ENCODE peak calls at places on chromosome 14, in six cellular contexts. I is colonic mucosa; J is kidney; C is GM23248; L is brain microvascular endothelial cell; R is CD4-positive, alpha-beta memory T cell. D is an unnamed sample.

GRCh38 chr14:80554139-80554538 is 342.8 kb upstream of the DIO2 start:
- DNase-seq in R (no peak), C (no peak), I (no peak), J (no peak), L (no peak), D (no peak)

GRCh38 chr14:61145903-61146411 is 135.2 kb downstream of the TMEM30B start:
- DNase-seq in C (peak), L (peak), J (no peak), I (no peak), R (no peak), D (peak)

GRCh38 chr14:74219277-74219676 is 20.0 kb upstream of the VSX2 start:
- DNase-seq in R (no peak), J (no peak), C (no peak), I (no peak), L (no peak), D (no peak)

GRCh38 chr14:39097159-39097558 is 5.9 kb downstream of the SEC23A start:
- DNase-seq in R (no peak), L (peak), J (no peak), C (peak), I (no peak), D (no peak)

GRCh38 chr14:89740241-89740640 is 214.3 kb downstream of the EFCAB11 start:
- DNase-seq in L (no peak), R (no peak), J (no peak), C (no peak), I (no peak), D (no peak)

GRCh38 chr14:79044894-79045624 is 874.9 kb downstream of the NRXN3 start:
- DNase-seq in J (peak), R (no peak), C (peak), I (peak), L (peak), D (peak)

GRCh38 chr14:43778607-43778955 is 728.5 kb downstream of the FSCB start:
- DNase-seq in I (no peak), C (no peak), L (no peak), R (no peak), J (no peak), D (no peak)

GRCh38 chr14:102208741-102209140 is 69.0 kb downstream of the WDR20 start:
- DNase-seq in L (no peak), C (no peak), J (no peak), I (no peak), R (no peak), D (no peak)

GRCh38 chr14:106670006-106670405 is 1143.6 kb downstream of the TMEM121 start:
- DNase-seq in R (no peak), I (no peak), L (no peak), J (no peak), C (no peak), D (no peak)

GRCh38 chr14:50795909-50796308 is 35.1 kb downstream of the NIN start:
- DNase-seq in C (no peak), L (no peak), J (no peak), I (no peak), R (no peak), D (no peak)

GRCh38 chr14:50796391-50796790 is 34.6 kb downstream of the NIN start:
- DNase-seq in R (no peak), L (no peak), C (no peak), J (no peak), I (no peak), D (no peak)

GRCh38 chr14:50797250-50798047 is 33.5 kb downstream of the NIN start:
- DNase-seq in C (no peak), I (no peak), J (no peak), L (no peak), R (no peak), D (no peak)

GRCh38 chr14:50800032-50800431 is 30.9 kb downstream of the NIN start:
- DNase-seq in I (no peak), L (no peak), R (no peak), C (peak), J (no peak), D (no peak)

DNA sequence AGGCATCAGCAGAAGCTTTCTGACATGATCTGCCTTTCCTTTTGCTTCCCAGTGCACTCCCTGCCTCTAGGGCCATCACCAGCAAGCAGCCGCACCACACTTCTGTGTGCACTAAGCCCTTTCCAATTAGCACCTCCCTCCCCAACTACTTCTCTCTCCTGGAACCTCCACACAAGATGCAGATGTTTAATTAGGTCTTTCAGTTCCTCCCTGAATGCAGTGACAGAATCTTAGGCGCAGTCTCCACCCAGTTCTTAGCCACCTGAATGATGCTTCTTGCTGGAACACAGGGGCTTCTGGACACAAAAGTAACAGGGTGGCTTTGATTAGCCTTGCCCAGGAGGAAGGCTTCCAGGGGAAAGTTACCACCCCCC is 32.9 kb downstream of the NIN start:
- DNase-seq in L (no peak), J (no peak), C (no peak), R (no peak), I (no peak), D (no peak)
- H3K27ac ChIP-seq in L (no peak), J (no peak), C (no peak), R (no peak), I (no peak), D (no peak)

DNA sequence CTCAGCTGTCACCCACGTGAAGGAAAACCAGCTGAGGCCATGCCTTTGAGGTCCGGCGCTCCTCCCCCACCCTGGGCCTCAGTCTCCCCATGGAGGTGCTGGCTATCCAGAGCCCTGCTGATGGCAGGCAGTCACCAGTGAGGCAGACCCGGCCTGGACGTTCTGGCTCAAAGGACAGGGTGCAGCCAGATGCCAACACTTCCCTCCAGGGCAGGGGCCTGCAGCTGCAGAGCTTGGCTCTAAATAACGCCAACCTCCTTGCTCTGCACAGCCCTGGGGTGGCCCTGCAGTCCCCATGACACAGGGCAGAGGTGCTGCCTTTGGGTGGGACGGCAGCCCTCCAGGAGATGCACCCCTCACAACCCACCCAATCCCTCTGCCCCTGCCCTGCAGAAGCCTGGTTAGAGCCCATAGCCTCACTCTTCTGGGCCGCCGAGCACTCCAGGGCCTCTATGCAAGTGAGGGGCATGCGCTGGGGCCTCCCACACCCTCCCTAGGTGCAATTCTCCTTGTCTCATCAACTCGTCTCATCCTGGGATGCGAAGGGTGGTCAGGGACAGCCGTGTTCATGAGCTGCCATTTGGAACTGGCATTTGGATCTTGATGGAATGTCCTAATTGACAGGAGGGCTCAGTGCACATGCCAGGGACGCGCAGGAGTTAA is 30.4 kb downstream of the CCDC85C start:
- DNase-seq in C (no peak), J (no peak), L (no peak), R (no peak), I (no peak), D (no peak)
- H3K27ac ChIP-seq in C (no peak), J (peak), L (no peak), R (no peak), I (peak), D (peak)

GRCh38 chr14:53953002-53953827 is 3.4 kb downstream of the BMP4 start:
- DNase-seq in R (no peak), C (peak), L (peak), J (peak), I (peak), D (no peak)

GRCh38 chr14:53955671-53956426 is 776 bp downstream of the BMP4 start:
- DNase-seq in I (peak), J (peak), R (no peak), L (no peak), C (peak), D (no peak)

GRCh38 chr14:53955234-53955556 is 1.4 kb downstream of the BMP4 start:
- DNase-seq in J (no peak), R (no peak), I (no peak), C (no peak), L (no peak), D (no peak)

GRCh38 chr14:53953828-53954550 is 2.6 kb downstream of the BMP4 start:
- DNase-seq in I (peak), L (peak), J (peak), R (no peak), C (peak), D (no peak)

GRCh38 chr14:53954551-53955233 is 1.9 kb downstream of the BMP4 start:
- DNase-seq in I (peak), R (no peak), L (peak), J (peak), C (peak), D (no peak)
- H3K27ac ChIP-seq in I (peak), R (no peak), L (no peak), J (peak), C (no peak), D (peak)

DNA sequence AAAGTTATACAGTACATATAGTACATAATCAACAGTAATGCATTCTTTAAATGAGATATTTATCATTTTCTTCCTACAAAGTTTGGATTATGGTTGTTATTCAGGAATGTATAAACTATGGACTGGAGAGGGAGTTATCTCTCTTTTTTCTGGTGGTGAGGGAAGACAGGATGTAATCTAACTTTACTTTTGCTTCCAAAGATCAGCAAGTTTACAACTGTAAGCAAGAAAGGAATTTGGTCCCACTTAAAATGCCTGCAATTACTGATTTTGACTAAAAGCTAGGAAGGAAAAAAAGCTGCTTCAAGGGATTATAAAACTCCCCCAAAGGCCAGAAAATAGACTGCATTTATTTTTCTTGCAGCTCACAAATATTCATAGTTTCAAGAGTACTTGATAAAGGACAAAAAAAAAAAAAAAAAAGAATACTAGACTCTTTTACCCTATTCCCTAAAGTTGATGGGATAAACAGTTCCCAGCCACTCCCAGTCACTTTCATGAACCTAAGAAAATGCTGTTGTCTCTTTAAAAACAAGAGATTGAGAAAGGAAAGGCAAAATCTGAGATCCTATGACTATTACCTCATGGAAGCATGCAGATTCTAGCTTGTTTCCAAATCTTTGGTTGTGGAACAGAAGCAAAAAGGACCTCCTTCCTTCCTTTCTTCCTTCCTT is 128.6 kb upstream of the BMP4 start:
- DNase-seq in L (no peak), J (no peak), I (no peak), C (no peak), R (no peak), D (no peak)
- H3K27ac ChIP-seq in L (no peak), J (no peak), I (no peak), C (no peak), R (no peak), D (no peak)

GRCh38 chr14:77542349-77543239 is 44.0 kb upstream of the ISM2 start:
- DNase-seq in R (no peak), C (no peak), J (no peak), L (no peak), I (no peak), D (no peak)
- H3K27ac ChIP-seq in R (no peak), C (no peak), J (peak), L (no peak), I (no peak), D (no peak)